ENCODE peak calls at places on chromosomes 6 and 20, in four cellular contexts. One of them, this sample, is unnamed.

GRCh38 chr6:116229287-116229913 is 24.5 kb downstream of the TSPYL4 start:
- DNase-seq in spleen: no peak
- DNase-seq in IMR-90: peak; percentile 91
- DNase-seq in prostate gland: no peak
- DNase-seq in this sample: peak; percentile 70

GRCh38 chr6:118896339-118897136 is 2.6 kb downstream of the ASF1A start:
- DNase-seq in IMR-90: peak; percentile 69
- DNase-seq in prostate gland: no peak
- DNase-seq in spleen: no peak
- DNase-seq in this sample: no peak

GRCh38 chr6:133764011-133764812 is 124.7 kb upstream of the TCF21 start:
- DNase-seq in IMR-90: peak; percentile 79
- DNase-seq in spleen: no peak
- DNase-seq in prostate gland: no peak
- DNase-seq in this sample: no peak

GRCh38 chr6:53593001-53593488 is 48.1 kb upstream of the GCLC start:
- DNase-seq in spleen: no peak
- DNase-seq in prostate gland: no peak
- DNase-seq in IMR-90: peak; percentile 79
- DNase-seq in this sample: no peak

GRCh38 chr20:37907677-37908397 is 4.9 kb downstream of the VSTM2L start:
- DNase-seq in IMR-90: peak; percentile 42
- DNase-seq in spleen: no peak
- DNase-seq in prostate gland: no peak
- DNase-seq in this sample: no peak

GRCh38 chr6:49384913-49385312 is 78.1 kb downstream of the MMUT start:
- DNase-seq in IMR-90: no peak
- DNase-seq in spleen: no peak
- DNase-seq in prostate gland: no peak
- DNase-seq in this sample: no peak

GRCh38 chr20:48295445-48295903 is 510.2 kb upstream of the SULF2 start:
- DNase-seq in IMR-90: peak; percentile 94
- DNase-seq in prostate gland: no peak
- DNase-seq in spleen: no peak
- DNase-seq in this sample: no peak

GRCh38 chr6:23526519-23526918 is 599.5 kb upstream of the NRSN1 start:
- DNase-seq in spleen: no peak
- DNase-seq in prostate gland: no peak
- DNase-seq in IMR-90: peak; percentile 23
- DNase-seq in this sample: no peak

GRCh38 chr6:46011241-46012085 is 4.2 kb downstream of the CLIC5 start:
- DNase-seq in prostate gland: no peak
- DNase-seq in spleen: no peak
- DNase-seq in IMR-90: no peak
- DNase-seq in this sample: peak; percentile 75

GRCh38 chr20:4682682-4683081 is 39.0 kb upstream of the PRND start:
- DNase-seq in prostate gland: no peak
- DNase-seq in IMR-90: no peak
- DNase-seq in spleen: no peak
- DNase-seq in this sample: no peak
- TF ChIP-seq POLR2A in prostate gland: no peak
- TF ChIP-seq POLR2A in IMR-90: no peak
- TF ChIP-seq POLR2A in spleen: no peak
- TF ChIP-seq POLR2A in this sample: no peak

DNA sequence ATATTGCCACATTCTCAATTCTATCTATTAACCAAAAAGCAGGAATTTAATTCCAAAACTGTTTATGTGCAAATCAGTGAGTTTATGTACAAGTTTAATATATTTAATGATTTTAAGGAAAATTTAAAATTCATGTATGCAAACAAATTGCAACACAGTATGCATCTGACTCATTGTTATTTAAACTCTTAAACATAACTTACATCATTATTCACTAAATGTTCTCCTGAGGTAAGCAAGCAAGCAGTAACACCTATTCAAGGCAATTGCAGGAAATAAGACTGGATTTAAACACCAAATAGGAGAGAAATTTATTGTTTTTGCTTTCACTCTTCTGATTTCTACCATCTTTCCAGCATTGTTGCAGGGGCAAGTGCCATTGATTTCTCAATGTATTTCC is 239.5 kb downstream of the TFAP2A start:
- DNase-seq in spleen: no peak
- DNase-seq in IMR-90: no peak
- DNase-seq in prostate gland: no peak
- DNase-seq in this sample: no peak
- H3K27ac ChIP-seq in spleen: no peak overlapping the region
- H3K27ac ChIP-seq in IMR-90: no peak overlapping the region
- H3K27ac ChIP-seq in prostate gland: no peak overlapping the region
- H3K27ac ChIP-seq in this sample: no peak overlapping the region

DNA sequence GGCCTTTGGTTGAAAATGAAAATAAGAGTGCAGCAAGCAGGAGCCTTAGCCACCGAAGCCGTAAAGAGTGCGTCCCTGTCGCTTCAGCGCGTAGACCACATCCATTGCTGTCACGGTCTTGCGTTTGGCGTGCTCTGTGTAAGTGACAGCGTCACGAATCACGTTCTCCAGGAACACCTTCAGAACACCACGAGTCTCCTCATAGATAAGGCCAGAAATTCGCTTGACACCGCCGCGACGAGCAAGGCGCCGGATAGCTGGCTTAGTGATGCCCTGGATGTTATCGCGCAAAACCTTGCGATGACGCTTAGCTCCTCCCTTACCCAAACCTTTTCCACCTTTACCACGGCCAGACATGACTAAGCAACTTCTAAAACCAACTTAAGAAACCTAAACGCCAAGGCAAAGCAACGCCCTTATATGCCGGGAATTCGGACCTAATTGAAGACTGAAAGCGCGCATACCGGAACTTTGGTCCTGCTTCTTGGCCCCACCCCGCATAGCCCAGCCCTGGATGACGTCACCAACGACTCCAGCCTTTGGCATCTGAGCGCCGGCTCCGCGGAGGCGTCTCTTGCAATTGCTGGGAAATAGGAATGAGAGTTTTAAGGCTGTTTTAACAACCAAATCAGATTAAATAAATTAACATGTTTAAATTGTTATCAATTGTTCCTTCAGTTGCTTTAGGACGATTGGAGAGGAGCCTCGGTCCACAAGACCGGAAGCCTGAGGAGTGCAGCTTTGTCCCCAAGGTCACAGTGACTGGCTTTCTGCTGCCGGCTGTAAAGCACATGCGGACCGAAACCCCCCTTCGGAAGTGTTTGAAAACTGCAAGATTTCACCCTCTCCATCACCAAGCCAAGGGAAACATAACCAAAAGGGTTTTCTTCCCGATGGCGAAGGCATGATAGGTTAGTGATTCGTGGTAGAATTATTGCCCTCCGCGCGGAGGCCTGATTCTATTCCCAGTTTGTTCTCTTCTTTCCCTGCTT is 79.6 kb upstream of the BTN3A2 start:
- DNase-seq in IMR-90: peak; percentile 99
- DNase-seq in spleen: peak; percentile 97
- DNase-seq in prostate gland: peak; percentile 99
- DNase-seq in this sample: peak; percentile 99
- TF ChIP-seq POLR2A in IMR-90: peak; percentile 94
- TF ChIP-seq POLR2A in spleen: peak; percentile 65
- TF ChIP-seq POLR2A in prostate gland: peak; percentile 81
- TF ChIP-seq POLR2A in this sample: peak; percentile 93

GRCh38 chr20:20732641-20733040 is 20.2 kb upstream of the RALGAPA2 start:
- DNase-seq in IMR-90: no peak
- DNase-seq in spleen: no peak
- DNase-seq in prostate gland: no peak
- DNase-seq in this sample: no peak

GRCh38 chr20:20729563-20729962 is 17.1 kb upstream of the RALGAPA2 start:
- DNase-seq in spleen: no peak
- DNase-seq in IMR-90: no peak
- DNase-seq in prostate gland: no peak
- DNase-seq in this sample: no peak

GRCh38 chr20:20731945-20732296 is 19.5 kb upstream of the RALGAPA2 start:
- DNase-seq in spleen: no peak
- DNase-seq in prostate gland: no peak
- DNase-seq in IMR-90: no peak
- DNase-seq in this sample: no peak

GRCh38 chr20:20733943-20734342 is 21.5 kb upstream of the RALGAPA2 start:
- DNase-seq in spleen: no peak
- DNase-seq in prostate gland: no peak
- DNase-seq in IMR-90: no peak
- DNase-seq in this sample: no peak

GRCh38 chr20:20731000-20731944 is 18.8 kb upstream of the RALGAPA2 start:
- DNase-seq in spleen: no peak
- DNase-seq in IMR-90: no peak
- DNase-seq in prostate gland: no peak
- DNase-seq in this sample: no peak
- H3K27ac ChIP-seq in spleen: no peak overlapping the region
- H3K27ac ChIP-seq in IMR-90: no peak overlapping the region
- H3K27ac ChIP-seq in prostate gland: no peak overlapping the region
- H3K27ac ChIP-seq in this sample: no peak overlapping the region